ENCODE peak calls at places on chromosomes 13 and 19, in four cellular contexts. Q is K562, T is HepG2, O is SK-N-SH. M is an unnamed sample.

GRCh38 chr19:2387367-2388288 is 27.6 kb downstream of the TMPRSS9 start:
- DNase-seq in Q (no peak), T (no peak), O (no peak), M (no peak)

GRCh38 chr19:6125571-6125989 is 9.9 kb upstream of the ACSBG2 start:
- DNase-seq in Q (peak), T (peak), O (peak), M (peak)

GRCh38 chr13:114096811-114097503 is 35.5 kb downstream of the RASA3 start:
- DNase-seq in Q (no peak), T (no peak), O (peak), M (peak)

GRCh38 chr19:12856684-12857083 is 18.4 kb downstream of the MAST1 start:
- DNase-seq in Q (no peak), T (no peak), O (no peak), M (no peak)

GRCh38 chr19:11092181-11092538 is 2.9 kb downstream of the LDLR start:
- DNase-seq in Q (no peak), T (peak), O (no peak), M (no peak)

GRCh38 chr19:18975011-18975410 is 34.0 kb upstream of the HOMER3 start:
- DNase-seq in Q (no peak), T (no peak), O (no peak), M (no peak)

GRCh38 chr19:1907563-1908363 is 2.6 kb downstream of the ADAT3 start:
- DNase-seq in Q (peak), T (peak), O (no peak), M (no peak)

GRCh38 chr13:41289463-41289881 is 21.6 kb upstream of the NAA16 start:
- DNase-seq in Q (no peak), T (peak), O (no peak), M (no peak)

GRCh38 chr13:32989331-32989730 is 26.9 kb upstream of the KL start:
- DNase-seq in Q (no peak), T (no peak), O (no peak), M (no peak)

GRCh38 chr19:18112989-18113478 is 15.5 kb downstream of the MAST3 start:
- DNase-seq in Q (peak), T (peak), O (peak), M (peak)

GRCh38 chr19:8194528-8195275 is 14.5 kb upstream of the CERS4 start:
- DNase-seq in Q (no peak), T (no peak), O (no peak), M (no peak)

GRCh38 chr13:83503424-83503823 is 378.9 kb downstream of the SLITRK1 start:
- DNase-seq in Q (no peak), T (no peak), O (no peak), M (no peak)

GRCh38 chr19:47544476-47544875 is 28.5 kb downstream of the ZNF541 start:
- DNase-seq in Q (no peak), T (no peak), O (no peak), M (no peak)

GRCh38 chr19:609001-609340 is 19.3 kb downstream of the HCN2 start:
- DNase-seq in Q (no peak), T (no peak), O (peak), M (no peak)

DNA sequence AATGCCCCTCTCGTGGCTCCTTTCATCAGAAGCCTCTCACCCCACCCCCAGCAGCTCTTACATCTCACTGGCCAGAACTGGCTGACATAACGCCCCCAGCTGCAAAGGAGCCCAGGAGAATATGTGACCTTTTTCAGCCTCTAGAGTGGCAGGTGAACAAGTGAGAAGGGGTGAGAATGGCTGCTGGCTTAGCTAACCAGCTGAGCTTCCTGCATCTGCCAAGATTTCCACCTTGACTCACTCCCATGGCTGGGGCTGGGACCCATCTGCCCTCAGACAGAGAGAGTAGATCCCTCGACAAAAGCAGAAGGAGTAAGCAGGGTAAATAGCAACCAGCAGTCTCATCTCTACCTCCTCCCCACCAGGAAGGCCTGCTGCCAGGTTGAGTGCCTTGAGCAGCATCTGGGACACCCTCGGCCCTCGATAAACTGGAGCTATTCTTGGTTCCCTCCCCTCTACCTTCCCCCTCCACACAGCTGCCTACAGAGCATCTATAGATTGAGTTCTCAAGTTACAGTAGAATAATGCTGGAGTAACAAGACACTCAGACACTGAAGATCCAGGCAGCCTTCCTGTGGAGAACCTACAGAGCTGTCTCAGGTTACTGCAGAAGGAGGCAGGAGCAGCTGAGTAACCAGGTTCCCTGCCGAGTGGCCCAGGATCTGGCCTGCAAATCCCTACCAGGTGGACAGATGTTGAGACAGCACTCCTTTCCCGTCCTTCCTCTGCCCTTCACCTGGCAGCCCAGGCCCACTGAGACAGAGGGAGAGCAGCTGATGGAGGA is 15.5 kb downstream of the KASH5 start:
- DNase-seq in Q (no peak), T (no peak), O (peak), M (peak)
- TF ChIP-seq FOXJ3 in Q (no peak), T (no peak), O (no peak), M (no peak)

GRCh38 chr13:49098771-49099512 is 121.2 kb upstream of the MLNR start:
- DNase-seq in Q (no peak), T (no peak), O (peak), M (no peak)
- TF ChIP-seq FOXJ3 in Q (no peak), T (no peak), O (no peak), M (no peak)

DNA sequence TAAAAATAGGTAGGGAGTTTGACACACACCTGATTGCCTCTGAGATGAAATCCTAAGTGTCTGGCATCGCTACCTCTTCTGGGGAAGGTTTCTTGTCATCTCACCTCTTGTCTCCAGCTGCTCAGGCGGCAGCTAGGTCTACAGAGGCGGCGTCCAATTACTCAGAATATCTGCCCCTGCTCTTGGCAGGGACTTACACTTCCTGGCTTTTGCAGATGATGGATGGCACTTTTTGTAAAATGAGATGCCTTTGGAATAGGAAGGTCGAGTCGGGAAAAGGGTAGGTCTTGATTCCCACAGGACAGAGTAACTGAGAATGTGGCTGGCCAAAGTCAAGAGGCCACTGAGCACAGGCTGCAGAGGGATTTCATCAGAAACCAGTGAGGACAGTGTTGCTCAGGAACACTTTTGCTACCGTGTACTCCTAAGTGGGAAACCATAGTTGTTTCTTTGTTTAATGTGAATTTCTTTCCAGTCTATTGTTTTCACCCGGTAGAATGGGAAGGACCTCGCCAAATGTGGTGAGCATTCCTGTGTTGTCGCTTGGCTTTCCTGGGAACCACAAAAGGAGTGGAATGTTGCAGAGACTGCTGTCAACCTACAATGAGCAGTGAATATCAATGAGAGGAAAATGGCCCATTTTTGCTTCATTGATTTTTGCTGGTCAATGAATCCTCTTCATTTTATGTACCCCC is 383.7 kb downstream of the HS6ST3 start:
- DNase-seq in Q (no peak), T (no peak), O (no peak), M (no peak)
- TF ChIP-seq FOXJ3 in Q (no peak), T (no peak), O (no peak), M (no peak)

DNA sequence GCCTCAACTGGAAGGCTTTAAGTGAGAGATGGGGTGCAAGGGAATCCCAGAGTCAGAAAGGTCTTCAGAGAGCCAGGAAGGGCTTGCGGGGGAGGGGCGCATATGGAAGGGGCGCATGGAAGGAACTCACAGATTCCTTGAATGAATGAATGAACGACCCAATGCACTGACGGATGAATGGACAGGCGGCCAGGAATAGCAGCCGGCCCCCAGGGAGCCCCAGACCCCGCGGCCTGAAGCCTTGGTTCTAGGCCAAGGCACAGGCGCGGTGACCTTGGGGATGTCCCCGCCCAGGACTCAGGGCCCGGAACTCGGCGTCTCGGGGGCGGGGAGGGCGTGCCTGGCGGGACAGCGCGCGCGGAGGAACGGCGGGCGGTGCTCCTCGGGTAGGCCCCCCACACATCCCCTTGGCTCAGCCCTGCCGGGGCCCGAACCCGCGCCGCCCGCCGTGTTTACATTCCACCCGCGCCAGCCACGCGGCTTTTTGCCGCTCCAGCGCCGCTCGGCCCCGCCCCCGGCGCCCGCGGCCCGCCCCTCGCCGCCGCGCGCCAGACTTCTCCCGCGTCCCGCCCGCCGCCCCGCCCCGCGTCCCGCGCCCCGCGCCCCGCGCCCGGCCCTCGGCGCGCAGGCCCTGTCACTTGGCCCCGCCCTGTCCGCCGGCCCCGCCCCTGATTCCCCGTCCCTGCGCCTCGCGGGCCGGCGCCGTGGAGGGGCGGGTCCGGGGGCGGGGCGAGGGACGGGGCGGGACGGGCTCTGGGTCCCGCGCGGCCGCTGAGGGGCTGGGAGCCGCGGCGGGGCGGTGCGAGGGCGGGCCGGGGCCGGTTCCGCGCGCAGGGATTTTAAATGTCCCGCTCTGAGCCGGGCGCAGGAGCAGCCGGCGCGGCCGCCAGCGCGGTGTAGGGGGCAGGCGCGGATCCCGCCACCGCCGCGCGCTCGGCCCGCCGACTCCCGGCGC is at the start of gene CCNE1:
- DNase-seq in Q (peak), T (peak), O (peak), M (peak)
- TF ChIP-seq FOXJ3 in Q (no peak), T (no peak), O (no peak), M (no peak)

DNA sequence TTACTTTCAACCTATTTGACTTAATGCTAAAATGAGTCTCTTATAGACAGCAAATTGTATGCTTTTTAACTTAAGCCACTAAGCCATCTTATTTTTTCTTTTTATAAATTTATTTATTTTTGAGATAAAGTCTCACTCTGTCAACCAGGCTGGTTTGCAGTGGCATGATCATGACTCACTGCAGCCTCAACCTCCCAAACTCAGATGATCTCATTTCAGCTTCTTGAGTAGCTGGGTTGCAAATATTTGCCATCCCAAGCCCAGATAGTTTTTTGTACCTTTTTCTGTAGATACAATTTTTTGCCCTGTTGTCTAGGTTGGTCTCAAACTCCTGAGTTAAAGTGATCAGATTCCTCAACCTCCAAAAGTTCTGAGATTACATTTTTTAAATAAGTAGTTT is 27.1 kb downstream of the ZNF714 start:
- DNase-seq in Q (no peak), T (no peak), O (no peak), M (no peak)
- TF ChIP-seq FOXJ3 in Q (no peak), T (no peak), O (no peak), M (no peak)

DNA sequence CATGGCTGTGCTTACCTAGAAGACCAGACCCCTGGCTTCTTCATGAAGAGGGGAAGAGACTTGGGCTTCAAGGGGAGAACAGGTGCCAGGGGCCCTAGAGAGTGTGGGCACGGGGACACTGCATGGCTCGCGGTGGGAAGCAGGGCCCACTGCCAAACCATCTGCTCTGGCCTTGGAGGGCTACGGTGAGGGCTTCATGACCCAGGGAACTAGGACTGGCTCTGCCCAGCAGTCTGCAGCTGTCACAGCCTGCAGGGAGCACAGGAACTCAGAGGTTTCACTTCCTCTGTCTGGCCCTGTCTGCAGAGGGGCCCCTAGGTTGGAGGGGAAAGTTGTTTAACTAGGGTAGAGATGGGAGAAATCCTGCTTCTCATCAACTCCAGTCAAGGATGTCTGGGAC is 4.3 kb downstream of the ERCC1 start:
- DNase-seq in Q (no peak), T (no peak), O (no peak), M (no peak)
- TF ChIP-seq FOXJ3 in Q (no peak), T (no peak), O (no peak), M (no peak)

DNA sequence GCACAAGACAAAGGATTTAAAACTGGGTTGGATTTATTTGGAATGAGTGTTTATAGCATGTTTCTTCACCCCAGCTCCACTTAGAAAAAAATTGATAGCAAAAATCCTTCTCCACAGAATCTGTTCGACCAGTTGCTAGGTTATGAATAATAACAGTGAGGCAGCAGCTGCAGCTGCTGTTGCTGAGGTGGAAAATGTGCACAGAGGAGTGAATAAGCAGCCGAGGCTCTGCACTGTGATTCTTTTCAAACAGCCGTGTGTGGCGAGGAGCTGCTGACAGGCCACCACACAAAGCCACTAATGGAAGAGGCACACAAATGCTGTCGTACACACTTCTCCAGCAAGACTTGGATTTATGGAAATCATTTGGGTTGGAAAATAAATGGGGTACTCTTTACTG is 6.4 kb upstream of the RASL11A start:
- DNase-seq in Q (no peak), T (no peak), O (peak), M (no peak)
- TF ChIP-seq FOXJ3 in Q (no peak), T (no peak), O (no peak), M (no peak)

DNA sequence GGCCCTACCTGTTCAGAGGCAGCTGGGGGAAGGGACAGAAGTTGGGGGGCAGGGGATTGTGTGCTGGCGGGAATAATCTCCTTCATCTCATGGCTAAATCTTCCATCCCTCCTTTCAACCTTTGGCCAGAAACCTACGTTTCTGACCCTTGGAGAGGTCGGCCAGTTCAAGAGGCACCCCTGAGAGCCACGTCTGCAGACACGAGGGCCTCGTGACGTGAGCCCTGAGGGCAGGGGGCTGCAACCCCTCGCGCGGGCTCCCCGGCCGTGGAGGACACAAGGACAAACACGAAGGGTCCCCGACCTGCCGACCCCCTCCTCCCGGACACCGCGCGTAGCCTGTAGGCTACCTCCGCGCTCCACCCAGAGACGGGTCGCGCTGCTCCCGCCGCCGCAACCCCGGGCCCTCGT is 898 bp upstream of the RPS5 start:
- DNase-seq in Q (no peak), T (no peak), O (no peak), M (no peak)
- TF ChIP-seq FOXJ3 in Q (no peak), T (no peak), O (no peak), M (no peak)

GRCh38 chr13:27556109-27556508 is 64.2 kb downstream of the LNX2 start:
- DNase-seq in Q (no peak), T (no peak), O (no peak), M (no peak)

GRCh38 chr13:27562457-27562856 is 57.9 kb downstream of the LNX2 start:
- DNase-seq in Q (no peak), T (no peak), O (no peak), M (no peak)

GRCh38 chr13:27559714-27560113 is 60.6 kb downstream of the LNX2 start:
- DNase-seq in Q (no peak), T (no peak), O (no peak), M (no peak)
- TF ChIP-seq FOXJ3 in Q (no peak), T (no peak), O (no peak), M (no peak)